ENCODE peak calls at places on chromosome 2, in six cellular contexts. U, Q, W, M, K and X are unnamed samples.
A peak's percentile ranks its signal among the peaks of the same experiment; 100 is the strongest.

GRCh38 chr2:71736986-71737385 is 283.6 kb downstream of the DYSF start:
- DNase-seq in U (no peak), Q (no peak), W (no peak), M (no peak), K (no peak), X (no peak)

GRCh38 chr2:33363599-33364300 is 112.7 kb upstream of the RASGRP3 start:
- DNase-seq in U (no peak), Q (no peak), W (no peak), M (no peak), K (peak; percentile 33), X (no peak)

GRCh38 chr2:7539760-7540159 is 622.5 kb downstream of the RNF144A start:
- DNase-seq in U (no peak), Q (no peak), W (no peak), M (no peak), K (peak; percentile 77), X (no peak)

GRCh38 chr2:120863661-120864320 is 128.1 kb downstream of the GLI2 start:
- DNase-seq in U (no peak), Q (no peak), W (no peak), M (no peak), K (peak; percentile 47), X (no peak)

GRCh38 chr2:80392446-80392845 is 87.9 kb upstream of the LRRTM1 start:
- DNase-seq in U (peak; percentile 9), Q (no peak), W (no peak), M (no peak), K (no peak), X (no peak)

GRCh38 chr2:218033208-218033589 is 30.4 kb upstream of the TNS1 start:
- DNase-seq in U (no peak), Q (no peak), W (no peak), M (no peak), K (no peak), X (no peak)

GRCh38 chr2:148813603-148814065 is 61.4 kb upstream of the KIF5C start:
- DNase-seq in U (no peak), Q (no peak), W (no peak), M (peak; percentile 63), K (no peak), X (peak; percentile 75)

GRCh38 chr2:145020694-145021093 is 500.8 kb upstream of the ZEB2 start:
- DNase-seq in U (no peak), Q (no peak), W (no peak), M (no peak), K (no peak), X (no peak)